ENCODE peak calls at places on chromosomes 7 and 10, in seven cellular contexts. N is heart left ventricle, K is spleen, P is heart right ventricle, S is mucosa of descending colon, E is kidney epithelial cell, B is PC-9. L is an unnamed sample.

GRCh38 chr10:60350400-60350799 is 39.3 kb downstream of the ANK3 start:
- DNase-seq in N (no peak), K (no peak), P (no peak), S (no peak), E (no peak), B (no peak), L (no peak)

GRCh38 chr7:31906479-31907171 is 163.6 kb downstream of the PDE1C start:
- DNase-seq in N (no peak), K (no peak), P (no peak), S (no peak), E (no peak), B (no peak), L (no peak)

GRCh38 chr7:148609045-148609725 is 18.6 kb downstream of the C7orf33 start:
- DNase-seq in N (no peak), K (no peak), P (no peak), S (no peak), E (no peak), B (no peak), L (no peak)

GRCh38 chr10:27242951-27243551 is 2.5 kb upstream of the ACBD5 start:
- DNase-seq in N (peak; percentile 70), K (peak; percentile 86), P (no peak), S (peak; percentile 92), E (peak; percentile 38), B (peak; percentile 24), L (peak; percentile 67)

GRCh38 chr7:138889566-138889965 is 91.6 kb upstream of the ATP6V0A4 start:
- DNase-seq in N (no peak), K (no peak), P (no peak), S (no peak), E (no peak), B (no peak), L (no peak)

GRCh38 chr10:95477175-95477520 is 84.0 kb downstream of the SORBS1 start:
- DNase-seq in N (no peak), K (no peak), P (no peak), S (no peak), E (no peak), B (no peak), L (no peak)

GRCh38 chr10:100006241-100006886 is 3.4 kb downstream of the DNMBP start:
- DNase-seq in N (no peak), K (no peak), P (no peak), S (no peak), E (peak; percentile 82), B (peak; percentile 31), L (no peak)

GRCh38 chr10:85648279-85648754 is 718.3 kb downstream of the GRID1 start:
- DNase-seq in N (no peak), K (no peak), P (no peak), S (no peak), E (no peak), B (no peak), L (no peak)

GRCh38 chr7:64875658-64876406 is 27.2 kb upstream of the ZNF273 start:
- DNase-seq in N (no peak), K (no peak), P (no peak), S (no peak), E (no peak), B (no peak), L (no peak)

GRCh38 chr7:103613655-103614642 is 167.9 kb upstream of the SLC26A5 start:
- DNase-seq in N (no peak), K (no peak), P (no peak), S (no peak), E (no peak), B (no peak), L (no peak)

GRCh38 chr7:90390926-90391325 is 12.3 kb upstream of the CLDN12 start:
- DNase-seq in N (no peak), K (no peak), P (no peak), S (no peak), E (no peak), B (no peak), L (no peak)

GRCh38 chr10:58399410-58399809 is 14.2 kb downstream of the TFAM start:
- DNase-seq in N (no peak), K (no peak), P (no peak), S (no peak), E (no peak), B (no peak), L (no peak)

GRCh38 chr7:92813390-92814024 is 22.9 kb downstream of the CDK6 start:
- DNase-seq in N (no peak), K (no peak), P (no peak), S (no peak), E (no peak), B (no peak), L (no peak)

GRCh38 chr7:70654979-70655378 is 477.0 kb upstream of the GALNT17 start:
- DNase-seq in N (peak; percentile 51), K (peak; percentile 43), P (peak; percentile 48), S (no peak), E (no peak), B (no peak), L (peak; percentile 19)

GRCh38 chr7:159115601-159116501 is 28.8 kb downstream of the VIPR2 start:
- DNase-seq in N (no peak), K (peak; percentile 57), P (no peak), S (no peak), E (no peak), B (no peak), L (no peak)
- H3K36me3 ChIP-seq in N (no peaks in the 10 kb centered on the region), K (no peaks in the 10 kb centered on the region), P (no peaks in the 10 kb centered on the region), S (no peaks in the 10 kb centered on the region), E (no peaks in the 10 kb centered on the region), B (no peaks in the 10 kb centered on the region), L (no peaks in the 10 kb centered on the region)

DNA sequence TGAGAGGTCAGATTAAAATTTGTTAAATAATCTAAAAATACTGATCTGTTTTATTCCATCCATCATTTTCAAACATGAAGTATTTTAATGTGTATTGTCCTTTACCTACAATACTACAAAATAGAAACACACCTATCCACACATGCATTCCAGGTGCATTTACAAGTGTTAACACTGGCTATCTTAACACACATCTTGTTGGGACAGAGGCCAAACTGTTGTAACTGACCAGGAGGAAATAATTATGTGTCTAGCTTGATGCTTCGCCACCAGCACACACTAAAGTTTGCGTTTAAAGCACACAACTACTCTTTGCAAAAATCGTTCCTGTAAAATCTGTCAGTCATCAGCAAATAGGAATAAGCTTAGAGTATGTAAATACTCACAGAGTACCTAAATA is 2.8 kb downstream of the PANK1 start:
- DNase-seq in N (no peak), K (no peak), P (no peak), S (peak; percentile 25), E (no peak), B (no peak), L (no peak)
- H3K4me3 ChIP-seq in N (peak overlapping the region; percentile 74), K (no peak overlapping the region), P (no peak overlapping the region), S (no peak overlapping the region), E (no peak overlapping the region), B (no peak overlapping the region), L (no peak overlapping the region)

GRCh38 chr7:868189-868486 is 8.2 kb upstream of the GET4 start:
- DNase-seq in N (no peak), K (peak; percentile 76), P (no peak), S (no peak), E (no peak), B (no peak), L (no peak)

GRCh38 chr7:867001-867405 is 9.4 kb upstream of the GET4 start:
- DNase-seq in N (peak; percentile 75), K (peak; percentile 68), P (peak; percentile 62), S (peak; percentile 61), E (no peak), B (no peak), L (peak; percentile 87)

GRCh38 chr7:865921-866320 is 10.4 kb upstream of the GET4 start:
- DNase-seq in N (no peak), K (no peak), P (no peak), S (no peak), E (no peak), B (no peak), L (no peak)

GRCh38 chr7:869348-869747 is 7.0 kb upstream of the GET4 start:
- DNase-seq in N (no peak), K (no peak), P (no peak), S (no peak), E (no peak), B (no peak), L (no peak)

GRCh38 chr7:867406-868188 is 8.8 kb upstream of the GET4 start:
- DNase-seq in N (peak; percentile 64), K (peak; percentile 73), P (peak; percentile 55), S (peak; percentile 85), E (peak; percentile 37), B (peak; percentile 74), L (peak; percentile 81)
- H3K36me3 ChIP-seq in N (peaks cover 89% of the 10 kb centered on the region), K (peaks cover 95% of the 10 kb centered on the region), P (peaks cover 34% of the 10 kb centered on the region), S (no peaks in the 10 kb centered on the region), E (peaks cover 6% of the 10 kb centered on the region), B (peaks cover 20% of the 10 kb centered on the region), L (peaks cover 20% of the 10 kb centered on the region)

GRCh38 chr7:22718200-22718711 is 8.7 kb upstream of the IL6 start:
- DNase-seq in N (no peak), K (no peak), P (no peak), S (no peak), E (peak; percentile 38), B (peak; percentile 18), L (no peak)

GRCh38 chr7:22715969-22716368 is 11.0 kb upstream of the IL6 start:
- DNase-seq in N (no peak), K (no peak), P (no peak), S (no peak), E (no peak), B (no peak), L (no peak)

GRCh38 chr7:22718911-22719420 is 8.0 kb upstream of the IL6 start:
- DNase-seq in N (no peak), K (no peak), P (no peak), S (no peak), E (no peak), B (no peak), L (no peak)

GRCh38 chr7:22720791-22721786 is 5.9 kb upstream of the IL6 start:
- DNase-seq in N (no peak), K (no peak), P (no peak), S (no peak), E (no peak), B (no peak), L (peak; percentile 58)

DNA sequence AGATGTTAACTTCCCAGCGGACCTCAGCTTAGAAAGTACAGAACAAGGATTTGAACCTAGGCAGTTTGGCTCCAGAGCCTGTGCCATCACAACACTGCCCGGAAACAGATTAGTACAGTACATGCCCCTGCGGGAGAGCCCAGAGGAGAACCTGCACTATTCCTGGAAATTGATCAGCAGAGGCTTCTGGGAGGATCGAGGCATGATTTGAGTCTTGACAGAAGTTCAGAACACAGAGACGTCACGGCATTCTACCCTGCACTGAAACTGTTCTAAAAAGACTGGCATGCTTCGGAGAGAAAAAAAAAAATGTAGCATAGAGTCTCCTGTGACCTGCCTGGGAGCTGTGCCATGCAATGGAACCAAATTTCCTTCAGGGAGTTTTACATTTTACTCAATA is 9.2 kb upstream of the IL6 start:
- DNase-seq in N (no peak), K (no peak), P (no peak), S (no peak), E (no peak), B (no peak), L (no peak)
- H3K4me3 ChIP-seq in N (no peak overlapping the region), K (no peak overlapping the region), P (no peak overlapping the region), S (no peak overlapping the region), E (no peak overlapping the region), B (no peak overlapping the region), L (no peak overlapping the region)

GRCh38 chr7:108584211-108584610 is 14.5 kb downstream of the DNAJB9 start:
- DNase-seq in N (no peak), K (no peak), P (no peak), S (no peak), E (no peak), B (peak; percentile 17), L (no peak)
- H3K36me3 ChIP-seq in N (peaks cover 12% of the 10 kb centered on the region), K (peaks cover 13% of the 10 kb centered on the region), P (peaks cover 7% of the 10 kb centered on the region), S (no peaks in the 10 kb centered on the region), E (no peaks in the 10 kb centered on the region), B (peaks cover 3% of the 10 kb centered on the region), L (no peaks in the 10 kb centered on the region)

L was measured in thyroid gland.